ENCODE peak calls at places on chromosomes 5 and 9, in ten cellular contexts. One of them, this sample, is unnamed.

GRCh38 chr9:125646222-125647100 is 60.5 kb downstream of the MAPKAP1 start:
- DNase-seq in LoVo: no peak
- DNase-seq in AG04450: no peak
- DNase-seq in activated T-cell treated with anti-CD3 and anti-CD28 coated beads for 1 hour: no peak
- DNase-seq in stimulated activated CD4-positive, alpha-beta T cell treated with anti-CD3 and anti-CD28 coated beads, Interleukin-15, amount 100 ng/mL, for 48 hours: no peak
- DNase-seq in glutamatergic neuron: no peak
- DNase-seq in bronchial epithelial cell: no peak
- DNase-seq in iPS-NIHi11: no peak
- DNase-seq in psoas muscle: no peak
- DNase-seq in globus pallidus: no peak
- DNase-seq in this sample: no peak

GRCh38 chr5:80269991-80270438 is 14.2 kb upstream of the SERINC5 start:
- DNase-seq in LoVo: no peak
- DNase-seq in AG04450: no peak
- DNase-seq in activated T-cell treated with anti-CD3 and anti-CD28 coated beads for 1 hour: no peak
- DNase-seq in stimulated activated CD4-positive, alpha-beta T cell treated with anti-CD3 and anti-CD28 coated beads, Interleukin-15, amount 100 ng/mL, for 48 hours: no peak
- DNase-seq in glutamatergic neuron: no peak
- DNase-seq in bronchial epithelial cell: no peak
- DNase-seq in iPS-NIHi11: no peak
- DNase-seq in psoas muscle: no peak
- DNase-seq in globus pallidus: no peak
- DNase-seq in this sample: no peak

GRCh38 chr5:115330868-115331267 is 34.4 kb upstream of the CCDC112 start:
- DNase-seq in LoVo: no peak
- DNase-seq in AG04450: no peak
- DNase-seq in activated T-cell treated with anti-CD3 and anti-CD28 coated beads for 1 hour: no peak
- DNase-seq in stimulated activated CD4-positive, alpha-beta T cell treated with anti-CD3 and anti-CD28 coated beads, Interleukin-15, amount 100 ng/mL, for 48 hours: no peak
- DNase-seq in glutamatergic neuron: no peak
- DNase-seq in bronchial epithelial cell: no peak
- DNase-seq in iPS-NIHi11: no peak
- DNase-seq in psoas muscle: no peak
- DNase-seq in globus pallidus: no peak
- DNase-seq in this sample: no peak

GRCh38 chr5:139822553-139823425 is 27.2 kb downstream of the PSD2 start:
- DNase-seq in LoVo: no peak
- DNase-seq in AG04450: no peak
- DNase-seq in activated T-cell treated with anti-CD3 and anti-CD28 coated beads for 1 hour: no peak
- DNase-seq in stimulated activated CD4-positive, alpha-beta T cell treated with anti-CD3 and anti-CD28 coated beads, Interleukin-15, amount 100 ng/mL, for 48 hours: no peak
- DNase-seq in glutamatergic neuron: no peak
- DNase-seq in bronchial epithelial cell: no peak
- DNase-seq in iPS-NIHi11: no peak
- DNase-seq in psoas muscle: peak
- DNase-seq in globus pallidus: no peak
- DNase-seq in this sample: no peak

GRCh38 chr5:118551031-118551430 is 437.3 kb downstream of the DTWD2 start:
- DNase-seq in LoVo: no peak
- DNase-seq in AG04450: no peak
- DNase-seq in activated T-cell treated with anti-CD3 and anti-CD28 coated beads for 1 hour: no peak
- DNase-seq in stimulated activated CD4-positive, alpha-beta T cell treated with anti-CD3 and anti-CD28 coated beads, Interleukin-15, amount 100 ng/mL, for 48 hours: no peak
- DNase-seq in glutamatergic neuron: no peak
- DNase-seq in bronchial epithelial cell: no peak
- DNase-seq in iPS-NIHi11: no peak
- DNase-seq in psoas muscle: no peak
- DNase-seq in globus pallidus: no peak
- DNase-seq in this sample: peak

GRCh38 chr5:157252741-157253465 is 13.0 kb upstream of the CYFIP2 start:
- DNase-seq in LoVo: no peak
- DNase-seq in AG04450: no peak
- DNase-seq in activated T-cell treated with anti-CD3 and anti-CD28 coated beads for 1 hour: no peak
- DNase-seq in stimulated activated CD4-positive, alpha-beta T cell treated with anti-CD3 and anti-CD28 coated beads, Interleukin-15, amount 100 ng/mL, for 48 hours: no peak
- DNase-seq in glutamatergic neuron: no peak
- DNase-seq in bronchial epithelial cell: no peak
- DNase-seq in iPS-NIHi11: no peak
- DNase-seq in psoas muscle: no peak
- DNase-seq in globus pallidus: no peak
- DNase-seq in this sample: no peak

GRCh38 chr5:160342413-160342941 is 27.9 kb downstream of the C1QTNF2 start:
- DNase-seq in LoVo: peak
- DNase-seq in AG04450: no peak
- DNase-seq in activated T-cell treated with anti-CD3 and anti-CD28 coated beads for 1 hour: no peak
- DNase-seq in stimulated activated CD4-positive, alpha-beta T cell treated with anti-CD3 and anti-CD28 coated beads, Interleukin-15, amount 100 ng/mL, for 48 hours: no peak
- DNase-seq in glutamatergic neuron: no peak
- DNase-seq in bronchial epithelial cell: peak
- DNase-seq in iPS-NIHi11: no peak
- DNase-seq in psoas muscle: no peak
- DNase-seq in globus pallidus: no peak
- DNase-seq in this sample: peak

GRCh38 chr5:83927140-83927733 is 206.6 kb upstream of the HAPLN1 start:
- DNase-seq in LoVo: peak
- DNase-seq in AG04450: no peak
- DNase-seq in activated T-cell treated with anti-CD3 and anti-CD28 coated beads for 1 hour: peak
- DNase-seq in stimulated activated CD4-positive, alpha-beta T cell treated with anti-CD3 and anti-CD28 coated beads, Interleukin-15, amount 100 ng/mL, for 48 hours: no peak
- DNase-seq in glutamatergic neuron: peak
- DNase-seq in bronchial epithelial cell: peak
- DNase-seq in iPS-NIHi11: peak
- DNase-seq in psoas muscle: no peak
- DNase-seq in globus pallidus: peak
- DNase-seq in this sample: peak

GRCh38 chr5:180636016-180636402 is 13.4 kb downstream of the FLT4 start:
- DNase-seq in LoVo: no peak
- DNase-seq in AG04450: no peak
- DNase-seq in activated T-cell treated with anti-CD3 and anti-CD28 coated beads for 1 hour: no peak
- DNase-seq in stimulated activated CD4-positive, alpha-beta T cell treated with anti-CD3 and anti-CD28 coated beads, Interleukin-15, amount 100 ng/mL, for 48 hours: no peak
- DNase-seq in glutamatergic neuron: no peak
- DNase-seq in bronchial epithelial cell: no peak
- DNase-seq in iPS-NIHi11: no peak
- DNase-seq in psoas muscle: no peak
- DNase-seq in globus pallidus: no peak
- DNase-seq in this sample: no peak

GRCh38 chr5:140251527-140251973 is 51.4 kb downstream of the PFDN1 start:
- DNase-seq in LoVo: peak
- DNase-seq in AG04450: no peak
- DNase-seq in activated T-cell treated with anti-CD3 and anti-CD28 coated beads for 1 hour: no peak
- DNase-seq in stimulated activated CD4-positive, alpha-beta T cell treated with anti-CD3 and anti-CD28 coated beads, Interleukin-15, amount 100 ng/mL, for 48 hours: peak
- DNase-seq in glutamatergic neuron: no peak
- DNase-seq in bronchial epithelial cell: peak
- DNase-seq in iPS-NIHi11: no peak
- DNase-seq in psoas muscle: no peak
- DNase-seq in globus pallidus: no peak
- DNase-seq in this sample: peak

GRCh38 chr9:22240619-22241018 is 206.0 kb upstream of the DMRTA1 start:
- DNase-seq in LoVo: peak
- DNase-seq in AG04450: no peak
- DNase-seq in activated T-cell treated with anti-CD3 and anti-CD28 coated beads for 1 hour: no peak
- DNase-seq in stimulated activated CD4-positive, alpha-beta T cell treated with anti-CD3 and anti-CD28 coated beads, Interleukin-15, amount 100 ng/mL, for 48 hours: no peak
- DNase-seq in glutamatergic neuron: no peak
- DNase-seq in bronchial epithelial cell: peak
- DNase-seq in iPS-NIHi11: no peak
- DNase-seq in psoas muscle: no peak
- DNase-seq in globus pallidus: no peak
- DNase-seq in this sample: peak

GRCh38 chr5:139642213-139642612 is 5.9 kb upstream of the CXXC5 start:
- DNase-seq in LoVo: no peak
- DNase-seq in AG04450: no peak
- DNase-seq in activated T-cell treated with anti-CD3 and anti-CD28 coated beads for 1 hour: no peak
- DNase-seq in stimulated activated CD4-positive, alpha-beta T cell treated with anti-CD3 and anti-CD28 coated beads, Interleukin-15, amount 100 ng/mL, for 48 hours: no peak
- DNase-seq in glutamatergic neuron: no peak
- DNase-seq in bronchial epithelial cell: no peak
- DNase-seq in iPS-NIHi11: no peak
- DNase-seq in psoas muscle: peak
- DNase-seq in globus pallidus: no peak
- DNase-seq in this sample: no peak

GRCh38 chr5:73135429-73136276 is 15.3 kb downstream of the TMEM171 start:
- DNase-seq in LoVo: peak
- DNase-seq in AG04450: peak
- DNase-seq in activated T-cell treated with anti-CD3 and anti-CD28 coated beads for 1 hour: no peak
- DNase-seq in stimulated activated CD4-positive, alpha-beta T cell treated with anti-CD3 and anti-CD28 coated beads, Interleukin-15, amount 100 ng/mL, for 48 hours: no peak
- DNase-seq in glutamatergic neuron: no peak
- DNase-seq in bronchial epithelial cell: no peak
- DNase-seq in iPS-NIHi11: peak
- DNase-seq in psoas muscle: no peak
- DNase-seq in globus pallidus: no peak
- DNase-seq in this sample: no peak